ENCODE peak calls at places on chromosomes 4 and X, in six cellular contexts. One of them, this sample, is unnamed.

GRCh38 chr4:67087897-67088296 is 457.4 kb downstream of the CENPC start:
- DNase-seq in pancreas: peak
- DNase-seq in IMR-90: no peak
- DNase-seq in vagina: no peak
- DNase-seq in progenitor cell of endocrine pancreas: no peak
- DNase-seq in mucosa of descending colon: no peak
- DNase-seq in this sample: no peak

GRCh38 chr4:38003628-38004027 is 43.4 kb downstream of the PTTG2 start:
- DNase-seq in pancreas: no peak
- DNase-seq in IMR-90: no peak
- DNase-seq in vagina: no peak
- DNase-seq in progenitor cell of endocrine pancreas: no peak
- DNase-seq in mucosa of descending colon: no peak
- DNase-seq in this sample: no peak

GRCh38 chr4:174524242-174524641 is 2.0 kb upstream of the HPGD start:
- DNase-seq in pancreas: no peak
- DNase-seq in IMR-90: no peak
- DNase-seq in vagina: no peak
- DNase-seq in progenitor cell of endocrine pancreas: no peak
- DNase-seq in mucosa of descending colon: peak
- DNase-seq in this sample: no peak

GRCh38 chrX:41734530-41734929 is 10.5 kb downstream of the GPR82 start:
- DNase-seq in pancreas: no peak
- DNase-seq in IMR-90: peak
- DNase-seq in vagina: no peak
- DNase-seq in progenitor cell of endocrine pancreas: no peak
- DNase-seq in mucosa of descending colon: no peak
- DNase-seq in this sample: no peak

GRCh38 chrX:78199851-78200250 is 60.4 kb upstream of the TAF9B start:
- DNase-seq in pancreas: no peak
- DNase-seq in IMR-90: peak
- DNase-seq in vagina: no peak
- DNase-seq in progenitor cell of endocrine pancreas: no peak
- DNase-seq in mucosa of descending colon: no peak
- DNase-seq in this sample: no peak

GRCh38 chr4:128155231-128155855 is 94.2 kb downstream of the LARP1B start:
- DNase-seq in pancreas: no peak
- DNase-seq in IMR-90: no peak
- DNase-seq in vagina: no peak
- DNase-seq in progenitor cell of endocrine pancreas: no peak
- DNase-seq in mucosa of descending colon: no peak
- DNase-seq in this sample: no peak

GRCh38 chr4:101670370-101670769 is 120.2 kb upstream of the BANK1 start:
- DNase-seq in pancreas: no peak
- DNase-seq in IMR-90: no peak
- DNase-seq in vagina: no peak
- DNase-seq in progenitor cell of endocrine pancreas: no peak
- DNase-seq in mucosa of descending colon: no peak
- DNase-seq in this sample: no peak

GRCh38 chr4:126215759-126216158 is 901.0 kb downstream of the FAT4 start:
- DNase-seq in pancreas: no peak
- DNase-seq in IMR-90: no peak
- DNase-seq in vagina: no peak
- DNase-seq in progenitor cell of endocrine pancreas: no peak
- DNase-seq in mucosa of descending colon: no peak
- DNase-seq in this sample: no peak

GRCh38 chrX:53190363-53190960 is 34.5 kb downstream of the KDM5C start:
- DNase-seq in pancreas: no peak
- DNase-seq in IMR-90: no peak
- DNase-seq in vagina: no peak
- DNase-seq in progenitor cell of endocrine pancreas: no peak
- DNase-seq in mucosa of descending colon: no peak
- DNase-seq in this sample: no peak

GRCh38 chr4:41594439-41594838 is 56.5 kb downstream of the LIMCH1 start:
- DNase-seq in pancreas: no peak
- DNase-seq in IMR-90: no peak
- DNase-seq in vagina: no peak
- DNase-seq in progenitor cell of endocrine pancreas: no peak
- DNase-seq in mucosa of descending colon: no peak
- DNase-seq in this sample: no peak

GRCh38 chr4:118356731-118357130 is 3.9 kb upstream of the PRSS12 start:
- DNase-seq in pancreas: no peak
- DNase-seq in IMR-90: peak
- DNase-seq in vagina: no peak
- DNase-seq in progenitor cell of endocrine pancreas: no peak
- DNase-seq in mucosa of descending colon: no peak
- DNase-seq in this sample: no peak

GRCh38 chr4:91829531-91829930 is 474.2 kb upstream of the GRID2 start:
- DNase-seq in pancreas: no peak
- DNase-seq in IMR-90: no peak
- DNase-seq in vagina: no peak
- DNase-seq in progenitor cell of endocrine pancreas: no peak
- DNase-seq in mucosa of descending colon: no peak
- DNase-seq in this sample: no peak

GRCh38 chr4:150572704-150573504 is 9.0 kb upstream of the MAB21L2 start:
- DNase-seq in pancreas: no peak
- DNase-seq in IMR-90: no peak
- DNase-seq in vagina: no peak
- DNase-seq in progenitor cell of endocrine pancreas: no peak
- DNase-seq in mucosa of descending colon: no peak
- DNase-seq in this sample: no peak

GRCh38 chr4:176259330-176260090 is 9.5 kb downstream of the ASB5 start:
- DNase-seq in pancreas: no peak
- DNase-seq in IMR-90: peak
- DNase-seq in vagina: no peak
- DNase-seq in progenitor cell of endocrine pancreas: no peak
- DNase-seq in mucosa of descending colon: no peak
- DNase-seq in this sample: no peak

DNA sequence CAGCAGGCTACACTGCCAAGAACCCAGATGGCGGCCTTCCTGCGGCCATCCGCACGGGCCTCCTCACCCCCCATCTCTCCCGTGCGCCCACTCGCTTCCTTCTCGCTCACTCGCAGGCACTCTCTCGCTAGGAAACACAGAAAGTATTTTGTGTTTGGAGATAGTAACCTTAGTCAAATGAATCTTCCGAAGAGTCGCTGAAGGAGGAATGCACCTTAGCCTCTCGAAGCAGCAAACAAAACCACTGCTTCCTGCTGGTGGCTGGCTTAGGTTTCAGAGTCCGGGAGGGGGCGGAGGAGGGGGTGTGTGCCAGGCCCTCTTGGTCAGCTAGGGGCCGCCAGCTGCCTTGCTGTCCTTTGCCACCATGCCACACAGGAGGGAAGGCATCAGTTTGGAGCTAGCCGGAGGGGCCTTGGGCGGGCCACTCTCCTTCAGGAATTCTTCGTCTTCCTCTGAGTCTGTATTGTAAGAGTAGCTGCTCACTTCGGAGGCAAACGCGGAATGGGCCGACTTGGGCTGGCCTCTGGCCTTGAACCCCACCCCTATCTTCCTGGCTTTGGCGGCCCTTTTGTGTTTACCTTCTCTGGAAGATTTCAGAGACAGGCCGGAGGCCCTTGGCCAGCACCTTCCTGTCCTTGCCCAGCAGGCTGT is 73.2 kb upstream of the UCP1 start:
- DNase-seq in pancreas: no peak
- DNase-seq in IMR-90: no peak
- DNase-seq in vagina: no peak
- DNase-seq in progenitor cell of endocrine pancreas: no peak
- DNase-seq in mucosa of descending colon: no peak
- DNase-seq in this sample: no peak
- TF ChIP-seq CTCF in pancreas: no peak
- TF ChIP-seq CTCF in IMR-90: no peak
- TF ChIP-seq CTCF in vagina: no peak
- TF ChIP-seq CTCF in progenitor cell of endocrine pancreas: no peak
- TF ChIP-seq CTCF in mucosa of descending colon: no peak
- TF ChIP-seq CTCF in this sample: no peak

DNA sequence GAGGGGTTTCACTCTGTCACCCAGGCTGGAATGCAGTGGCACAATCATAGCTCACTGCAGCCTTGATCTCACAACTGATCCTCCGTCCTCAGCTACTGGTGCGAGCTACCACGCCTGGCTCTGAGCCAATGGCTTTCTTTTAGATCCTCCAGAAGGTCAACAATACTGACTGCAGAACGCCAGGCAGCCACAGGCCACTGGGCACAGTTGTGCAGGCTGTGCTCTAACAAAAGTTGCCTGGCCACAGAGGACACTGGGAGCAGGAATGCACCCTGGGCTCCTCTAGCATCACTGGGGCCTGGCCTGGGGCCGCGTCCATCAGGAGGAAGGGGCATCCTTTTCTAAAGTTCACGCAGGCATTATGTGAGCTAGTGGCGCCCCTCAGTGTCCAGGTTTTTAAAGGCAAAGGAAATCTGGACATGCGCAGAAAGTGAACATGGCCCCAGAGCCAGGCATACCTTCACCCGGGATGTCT is 14.9 kb upstream of the PORCN start:
- DNase-seq in pancreas: no peak
- DNase-seq in IMR-90: peak
- DNase-seq in vagina: no peak
- DNase-seq in progenitor cell of endocrine pancreas: no peak
- DNase-seq in mucosa of descending colon: no peak
- DNase-seq in this sample: no peak
- TF ChIP-seq CTCF in pancreas: no peak
- TF ChIP-seq CTCF in IMR-90: peak
- TF ChIP-seq CTCF in vagina: no peak
- TF ChIP-seq CTCF in progenitor cell of endocrine pancreas: peak
- TF ChIP-seq CTCF in mucosa of descending colon: no peak
- TF ChIP-seq CTCF in this sample: no peak

DNA sequence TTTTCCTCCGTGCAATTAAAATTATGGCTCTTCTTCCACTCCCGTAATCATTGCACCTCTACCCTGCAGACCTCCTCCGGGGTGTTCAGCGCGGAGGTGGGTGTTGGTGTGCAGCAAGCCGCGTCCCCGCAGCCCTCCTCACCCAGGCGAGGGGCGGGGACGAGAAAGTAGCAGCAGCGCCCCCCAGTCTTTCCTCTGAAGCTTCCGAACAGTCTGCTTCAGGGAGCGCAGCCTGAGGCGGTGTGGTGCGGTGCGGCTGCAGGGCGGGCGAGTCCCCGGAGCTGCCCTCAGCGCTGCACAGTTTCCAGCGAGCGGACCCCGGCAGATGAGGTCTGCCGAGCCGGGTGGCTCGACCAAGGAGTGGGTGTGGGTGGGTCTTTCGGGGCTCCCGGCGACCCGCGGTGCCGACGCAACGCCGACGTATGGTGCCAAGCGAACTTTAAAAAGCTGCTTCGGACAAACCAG is at the start of gene FRAS1:
- DNase-seq in pancreas: peak
- DNase-seq in IMR-90: no peak
- DNase-seq in vagina: no peak
- DNase-seq in progenitor cell of endocrine pancreas: peak
- DNase-seq in mucosa of descending colon: peak
- DNase-seq in this sample: no peak
- TF ChIP-seq CTCF in pancreas: no peak
- TF ChIP-seq CTCF in IMR-90: no peak
- TF ChIP-seq CTCF in vagina: no peak
- TF ChIP-seq CTCF in progenitor cell of endocrine pancreas: peak
- TF ChIP-seq CTCF in mucosa of descending colon: no peak
- TF ChIP-seq CTCF in this sample: no peak

GRCh38 chrX:50450324-50450723 is 20.3 kb downstream of the DGKK start:
- DNase-seq in pancreas: no peak
- DNase-seq in IMR-90: no peak
- DNase-seq in vagina: no peak
- DNase-seq in progenitor cell of endocrine pancreas: no peak
- DNase-seq in mucosa of descending colon: no peak
- DNase-seq in this sample: no peak

GRCh38 chrX:50447535-50447934 is 23.1 kb downstream of the DGKK start:
- DNase-seq in pancreas: no peak
- DNase-seq in IMR-90: no peak
- DNase-seq in vagina: no peak
- DNase-seq in progenitor cell of endocrine pancreas: no peak
- DNase-seq in mucosa of descending colon: no peak
- DNase-seq in this sample: no peak

GRCh38 chrX:50452782-50453181 is 17.8 kb downstream of the DGKK start:
- DNase-seq in pancreas: no peak
- DNase-seq in IMR-90: no peak
- DNase-seq in vagina: no peak
- DNase-seq in progenitor cell of endocrine pancreas: no peak
- DNase-seq in mucosa of descending colon: no peak
- DNase-seq in this sample: no peak

GRCh38 chrX:50442426-50443116 is 28.1 kb downstream of the DGKK start:
- DNase-seq in pancreas: no peak
- DNase-seq in IMR-90: no peak
- DNase-seq in vagina: no peak
- DNase-seq in progenitor cell of endocrine pancreas: no peak
- DNase-seq in mucosa of descending colon: no peak
- DNase-seq in this sample: no peak

GRCh38 chrX:50448565-50448964 is 22.1 kb downstream of the DGKK start:
- DNase-seq in pancreas: no peak
- DNase-seq in IMR-90: peak
- DNase-seq in vagina: no peak
- DNase-seq in progenitor cell of endocrine pancreas: no peak
- DNase-seq in mucosa of descending colon: no peak
- DNase-seq in this sample: no peak
- TF ChIP-seq CTCF in pancreas: no peak
- TF ChIP-seq CTCF in IMR-90: no peak
- TF ChIP-seq CTCF in vagina: no peak
- TF ChIP-seq CTCF in progenitor cell of endocrine pancreas: no peak
- TF ChIP-seq CTCF in mucosa of descending colon: no peak
- TF ChIP-seq CTCF in this sample: peak

GRCh38 chr4:89270792-89271191 is 36.8 kb downstream of the GPRIN3 start:
- DNase-seq in pancreas: no peak
- DNase-seq in IMR-90: no peak
- DNase-seq in vagina: no peak
- DNase-seq in progenitor cell of endocrine pancreas: no peak
- DNase-seq in mucosa of descending colon: no peak
- DNase-seq in this sample: no peak

GRCh38 chr4:89275587-89275986 is 32.0 kb downstream of the GPRIN3 start:
- DNase-seq in pancreas: peak
- DNase-seq in IMR-90: no peak
- DNase-seq in vagina: no peak
- DNase-seq in progenitor cell of endocrine pancreas: peak
- DNase-seq in mucosa of descending colon: no peak
- DNase-seq in this sample: no peak

GRCh38 chr4:89276296-89276695 is 31.3 kb downstream of the GPRIN3 start:
- DNase-seq in pancreas: no peak
- DNase-seq in IMR-90: no peak
- DNase-seq in vagina: no peak
- DNase-seq in progenitor cell of endocrine pancreas: no peak
- DNase-seq in mucosa of descending colon: no peak
- DNase-seq in this sample: no peak

GRCh38 chr4:89277412-89277811 is 30.2 kb downstream of the GPRIN3 start:
- DNase-seq in pancreas: no peak
- DNase-seq in IMR-90: no peak
- DNase-seq in vagina: no peak
- DNase-seq in progenitor cell of endocrine pancreas: no peak
- DNase-seq in mucosa of descending colon: no peak
- DNase-seq in this sample: no peak

GRCh38 chr4:89273741-89274141 is 33.9 kb downstream of the GPRIN3 start:
- DNase-seq in pancreas: no peak
- DNase-seq in IMR-90: no peak
- DNase-seq in vagina: no peak
- DNase-seq in progenitor cell of endocrine pancreas: no peak
- DNase-seq in mucosa of descending colon: no peak
- DNase-seq in this sample: no peak
- TF ChIP-seq CTCF in pancreas: no peak
- TF ChIP-seq CTCF in IMR-90: no peak
- TF ChIP-seq CTCF in vagina: no peak
- TF ChIP-seq CTCF in progenitor cell of endocrine pancreas: no peak
- TF ChIP-seq CTCF in mucosa of descending colon: no peak
- TF ChIP-seq CTCF in this sample: no peak

GRCh38 chr4:75637176-75637575 is 6.8 kb upstream of the CDKL2 start:
- DNase-seq in pancreas: no peak
- DNase-seq in IMR-90: peak
- DNase-seq in vagina: no peak
- DNase-seq in progenitor cell of endocrine pancreas: no peak
- DNase-seq in mucosa of descending colon: no peak
- DNase-seq in this sample: no peak
- TF ChIP-seq CTCF in pancreas: no peak
- TF ChIP-seq CTCF in IMR-90: no peak
- TF ChIP-seq CTCF in vagina: no peak
- TF ChIP-seq CTCF in progenitor cell of endocrine pancreas: no peak
- TF ChIP-seq CTCF in mucosa of descending colon: no peak
- TF ChIP-seq CTCF in this sample: no peak